ENCODE peak calls at places on chromosome X, in four cellular contexts. Y, V, Z and R are unnamed samples.

GRCh38 chrX:19347916-19348315 is 4.2 kb downstream of the PDHA1 start:
- DNase-seq in V (no peak), Z (no peak), Y (no peak), R (no peak)

GRCh38 chrX:39477438-39478120 is 620.2 kb downstream of the BCOR start:
- DNase-seq in Y (no peak), V (no peak), Z (no peak), R (peak; percentile 89)

GRCh38 chrX:151825927-151826471 is 86.7 kb upstream of the MAGEA4 start:
- DNase-seq in Y (peak; percentile 34), Z (no peak), V (peak; percentile 59), R (no peak)

GRCh38 chrX:10163031-10163430 is 6.3 kb downstream of the CLCN4 start:
- DNase-seq in V (no peak), Z (no peak), Y (no peak), R (no peak)

GRCh38 chrX:2316534-2316933 is 184.2 kb downstream of the DHRSX start:
- DNase-seq in V (no peak), Y (no peak), Z (no peak), R (no peak)

GRCh38 chrX:134377537-134377936 is 82.4 kb upstream of the HPRT1 start:
- DNase-seq in Y (no peak), Z (no peak), V (peak; percentile 32), R (no peak)

GRCh38 chrX:140391313-140391712 is 113.6 kb downstream of the SOX3 start:
- DNase-seq in Z (no peak), Y (no peak), V (no peak), R (no peak)

GRCh38 chrX:25144043-25144940 is 128.5 kb upstream of the ARX start:
- DNase-seq in Z (no peak), Y (peak; percentile 10), V (peak; percentile 15), R (peak; percentile 85)

GRCh38 chrX:153645921-153646481 is 1.0 kb upstream of the DUSP9 start:
- DNase-seq in Y (no peak), V (no peak), Z (peak; percentile 51), R (peak; percentile 31)

GRCh38 chrX:123756320-123756719 is 23.5 kb upstream of the THOC2 start:
- DNase-seq in V (no peak), Y (no peak), Z (no peak), R (no peak)

GRCh38 chrX:109964390-109964789 is 38.5 kb upstream of the TMEM164 start:
- DNase-seq in Y (no peak), V (no peak), Z (no peak), R (no peak)

GRCh38 chrX:40018021-40018420 is 79.7 kb downstream of the BCOR start:
- DNase-seq in V (no peak), Y (no peak), Z (peak; percentile 21), R (no peak)

GRCh38 chrX:72621619-72622485 is 49.2 kb upstream of the HDAC8 start:
- DNase-seq in Z (no peak), V (peak; percentile 53), Y (no peak), R (no peak)

GRCh38 chrX:145552643-145553042 is 265.0 kb upstream of the SLITRK2 start:
- DNase-seq in Z (no peak), V (no peak), Y (no peak), R (no peak)

GRCh38 chrX:120428309-120428708 is 40.8 kb downstream of the LAMP2 start:
- DNase-seq in V (peak; percentile 30), Y (no peak), Z (no peak), R (no peak)

GRCh38 chrX:75596178-75596577 is 73.3 kb upstream of the ZDHHC15 start:
- DNase-seq in Y (no peak), Z (no peak), V (no peak), R (no peak)

GRCh38 chrX:151899622-151900021 is 13.1 kb upstream of the MAGEA4 start:
- DNase-seq in Y (no peak), Z (no peak), V (no peak), R (no peak)